ENCODE peak calls at places on chromosomes 5 and 9, in seven cellular contexts. One of them, this sample, is unnamed.

GRCh38 chr5:102719886-102720285 is 35.2 kb upstream of the PAM start:
- DNase-seq in PC-3: no peak
- DNase-seq in colonic mucosa: no peak
- DNase-seq in aorta: no peak
- DNase-seq in tibial artery: no peak
- DNase-seq in CD8-positive, alpha-beta memory T cell: no peak
- DNase-seq in endodermal cell: no peak
- DNase-seq in this sample: no peak

GRCh38 chr9:34578241-34579096 is 11.1 kb downstream of the CNTFR start:
- DNase-seq in PC-3: no peak
- DNase-seq in colonic mucosa: no peak
- DNase-seq in CD8-positive, alpha-beta memory T cell: no peak
- DNase-seq in tibial artery: no peak
- DNase-seq in endodermal cell: peak; percentile 86
- DNase-seq in aorta: no peak
- DNase-seq in this sample: no peak

GRCh38 chr9:4102078-4102477 is 197.8 kb downstream of the GLIS3 start:
- DNase-seq in PC-3: no peak
- DNase-seq in colonic mucosa: no peak
- DNase-seq in endodermal cell: no peak
- DNase-seq in aorta: no peak
- DNase-seq in CD8-positive, alpha-beta memory T cell: no peak
- DNase-seq in tibial artery: no peak
- DNase-seq in this sample: no peak

GRCh38 chr5:152593388-152593787 is 188.3 kb upstream of the NMUR2 start:
- DNase-seq in PC-3: no peak
- DNase-seq in aorta: no peak
- DNase-seq in endodermal cell: no peak
- DNase-seq in CD8-positive, alpha-beta memory T cell: no peak
- DNase-seq in colonic mucosa: no peak
- DNase-seq in tibial artery: no peak
- DNase-seq in this sample: no peak

GRCh38 chr5:68409259-68409658 is 193.7 kb downstream of the PIK3R1 start:
- DNase-seq in aorta: no peak
- DNase-seq in tibial artery: no peak
- DNase-seq in colonic mucosa: no peak
- DNase-seq in endodermal cell: no peak
- DNase-seq in CD8-positive, alpha-beta memory T cell: no peak
- DNase-seq in PC-3: peak; percentile 22
- DNase-seq in this sample: no peak

GRCh38 chr9:18255747-18256146 is 218.2 kb upstream of the ADAMTSL1 start:
- DNase-seq in endodermal cell: no peak
- DNase-seq in CD8-positive, alpha-beta memory T cell: no peak
- DNase-seq in aorta: no peak
- DNase-seq in colonic mucosa: no peak
- DNase-seq in tibial artery: no peak
- DNase-seq in PC-3: no peak
- DNase-seq in this sample: no peak

GRCh38 chr5:108588323-108588722 is 159.4 kb upstream of the FER start:
- DNase-seq in PC-3: peak; percentile 71
- DNase-seq in endodermal cell: no peak
- DNase-seq in aorta: no peak
- DNase-seq in tibial artery: no peak
- DNase-seq in CD8-positive, alpha-beta memory T cell: no peak
- DNase-seq in colonic mucosa: no peak
- DNase-seq in this sample: no peak

GRCh38 chr5:168931638-168932345 is 352.6 kb upstream of the PANK3 start:
- DNase-seq in colonic mucosa: no peak
- DNase-seq in PC-3: no peak
- DNase-seq in aorta: no peak
- DNase-seq in endodermal cell: no peak
- DNase-seq in CD8-positive, alpha-beta memory T cell: no peak
- DNase-seq in tibial artery: no peak
- DNase-seq in this sample: no peak

GRCh38 chr9:136902259-136902821 is 16.0 kb downstream of the TRAF2 start:
- DNase-seq in colonic mucosa: peak; percentile 95
- DNase-seq in PC-3: peak; percentile 67
- DNase-seq in CD8-positive, alpha-beta memory T cell: peak; percentile 89
- DNase-seq in endodermal cell: no peak
- DNase-seq in aorta: peak; percentile 91
- DNase-seq in tibial artery: peak; percentile 94
- DNase-seq in this sample: peak; percentile 79

GRCh38 chr9:107049046-107049824 is 186.3 kb downstream of the ZNF462 start:
- DNase-seq in colonic mucosa: no peak
- DNase-seq in endodermal cell: peak; percentile 74
- DNase-seq in CD8-positive, alpha-beta memory T cell: no peak
- DNase-seq in aorta: no peak
- DNase-seq in tibial artery: no peak
- DNase-seq in PC-3: no peak
- DNase-seq in this sample: no peak

GRCh38 chr9:34179528-34180138 is 790 bp downstream of the UBAP1 start:
- DNase-seq in aorta: no peak
- DNase-seq in colonic mucosa: peak; percentile 63
- DNase-seq in PC-3: peak; percentile 8
- DNase-seq in endodermal cell: no peak
- DNase-seq in CD8-positive, alpha-beta memory T cell: no peak
- DNase-seq in tibial artery: no peak
- DNase-seq in this sample: no peak

GRCh38 chr9:115146581-115147021 is 28.6 kb upstream of the TNC start:
- DNase-seq in PC-3: peak; percentile 81
- DNase-seq in CD8-positive, alpha-beta memory T cell: no peak
- DNase-seq in tibial artery: no peak
- DNase-seq in aorta: no peak
- DNase-seq in colonic mucosa: no peak
- DNase-seq in endodermal cell: no peak
- DNase-seq in this sample: no peak

GRCh38 chr9:118533101-118533500 is 828.9 kb downstream of the TLR4 start:
- DNase-seq in tibial artery: no peak
- DNase-seq in aorta: no peak
- DNase-seq in CD8-positive, alpha-beta memory T cell: no peak
- DNase-seq in PC-3: no peak
- DNase-seq in endodermal cell: no peak
- DNase-seq in colonic mucosa: no peak
- DNase-seq in this sample: no peak

GRCh38 chr5:56269216-56269927 is 36.2 kb upstream of the ANKRD55 start:
- DNase-seq in endodermal cell: peak; percentile 70
- DNase-seq in aorta: no peak
- DNase-seq in CD8-positive, alpha-beta memory T cell: no peak
- DNase-seq in PC-3: peak; percentile 37
- DNase-seq in tibial artery: no peak
- DNase-seq in colonic mucosa: no peak
- DNase-seq in this sample: no peak

GRCh38 chr5:134227259-134227658 is 1.4 kb upstream of the PPP2CA start:
- DNase-seq in aorta: no peak
- DNase-seq in PC-3: no peak
- DNase-seq in tibial artery: no peak
- DNase-seq in endodermal cell: peak; percentile 83
- DNase-seq in colonic mucosa: peak; percentile 57
- DNase-seq in CD8-positive, alpha-beta memory T cell: no peak
- DNase-seq in this sample: no peak

GRCh38 chr5:2135354-2135753 is 252.6 kb upstream of the IRX4 start:
- DNase-seq in tibial artery: peak; percentile 39
- DNase-seq in CD8-positive, alpha-beta memory T cell: no peak
- DNase-seq in aorta: no peak
- DNase-seq in PC-3: no peak
- DNase-seq in endodermal cell: peak; percentile 47
- DNase-seq in colonic mucosa: no peak
- DNase-seq in this sample: no peak

GRCh38 chr5:89095341-89095740 is 212.4 kb upstream of the MEF2C start:
- DNase-seq in aorta: no peak
- DNase-seq in tibial artery: no peak
- DNase-seq in colonic mucosa: no peak
- DNase-seq in endodermal cell: no peak
- DNase-seq in PC-3: no peak
- DNase-seq in CD8-positive, alpha-beta memory T cell: no peak
- DNase-seq in this sample: no peak

GRCh38 chr9:113427629-113428028 is 17.1 kb downstream of the C9orf43 start:
- DNase-seq in PC-3: no peak
- DNase-seq in endodermal cell: no peak
- DNase-seq in colonic mucosa: no peak
- DNase-seq in aorta: no peak
- DNase-seq in tibial artery: no peak
- DNase-seq in CD8-positive, alpha-beta memory T cell: no peak
- DNase-seq in this sample: no peak

GRCh38 chr9:87212563-87213154 is 265.4 kb upstream of the GAS1 start:
- DNase-seq in CD8-positive, alpha-beta memory T cell: no peak
- DNase-seq in aorta: no peak
- DNase-seq in colonic mucosa: no peak
- DNase-seq in endodermal cell: no peak
- DNase-seq in PC-3: peak; percentile 53
- DNase-seq in tibial artery: no peak
- DNase-seq in this sample: no peak

GRCh38 chr5:17079562-17079961 is 137.9 kb upstream of the BASP1 start:
- DNase-seq in aorta: no peak
- DNase-seq in endodermal cell: no peak
- DNase-seq in CD8-positive, alpha-beta memory T cell: no peak
- DNase-seq in colonic mucosa: no peak
- DNase-seq in PC-3: no peak
- DNase-seq in tibial artery: no peak
- DNase-seq in this sample: no peak

GRCh38 chr5:89437450-89438435 is 554.8 kb upstream of the MEF2C start:
- DNase-seq in colonic mucosa: no peak
- DNase-seq in endodermal cell: no peak
- DNase-seq in tibial artery: no peak
- DNase-seq in CD8-positive, alpha-beta memory T cell: no peak
- DNase-seq in PC-3: peak; percentile 67
- DNase-seq in aorta: no peak
- DNase-seq in this sample: no peak

GRCh38 chr9:99026271-99026955 is 78.5 kb upstream of the TGFBR1 start:
- DNase-seq in tibial artery: no peak
- DNase-seq in endodermal cell: peak; percentile 27
- DNase-seq in CD8-positive, alpha-beta memory T cell: no peak
- DNase-seq in aorta: no peak
- DNase-seq in colonic mucosa: no peak
- DNase-seq in PC-3: no peak
- DNase-seq in this sample: no peak

GRCh38 chr9:127181315-127181580 is 58.8 kb upstream of the ANGPTL2 start:
- DNase-seq in colonic mucosa: no peak
- DNase-seq in CD8-positive, alpha-beta memory T cell: no peak
- DNase-seq in aorta: peak; percentile 34
- DNase-seq in tibial artery: peak; percentile 44
- DNase-seq in endodermal cell: no peak
- DNase-seq in PC-3: no peak
- DNase-seq in this sample: peak; percentile 13
- H3K27ac ChIP-seq in colonic mucosa: no peak overlapping the region
- H3K27ac ChIP-seq in CD8-positive, alpha-beta memory T cell: no peak overlapping the region
- H3K27ac ChIP-seq in aorta: no peak overlapping the region
- H3K27ac ChIP-seq in tibial artery: no peak overlapping the region
- H3K27ac ChIP-seq in endodermal cell: no peak overlapping the region
- H3K27ac ChIP-seq in PC-3: no peak overlapping the region
- H3K27ac ChIP-seq in this sample: no peak overlapping the region

DNA sequence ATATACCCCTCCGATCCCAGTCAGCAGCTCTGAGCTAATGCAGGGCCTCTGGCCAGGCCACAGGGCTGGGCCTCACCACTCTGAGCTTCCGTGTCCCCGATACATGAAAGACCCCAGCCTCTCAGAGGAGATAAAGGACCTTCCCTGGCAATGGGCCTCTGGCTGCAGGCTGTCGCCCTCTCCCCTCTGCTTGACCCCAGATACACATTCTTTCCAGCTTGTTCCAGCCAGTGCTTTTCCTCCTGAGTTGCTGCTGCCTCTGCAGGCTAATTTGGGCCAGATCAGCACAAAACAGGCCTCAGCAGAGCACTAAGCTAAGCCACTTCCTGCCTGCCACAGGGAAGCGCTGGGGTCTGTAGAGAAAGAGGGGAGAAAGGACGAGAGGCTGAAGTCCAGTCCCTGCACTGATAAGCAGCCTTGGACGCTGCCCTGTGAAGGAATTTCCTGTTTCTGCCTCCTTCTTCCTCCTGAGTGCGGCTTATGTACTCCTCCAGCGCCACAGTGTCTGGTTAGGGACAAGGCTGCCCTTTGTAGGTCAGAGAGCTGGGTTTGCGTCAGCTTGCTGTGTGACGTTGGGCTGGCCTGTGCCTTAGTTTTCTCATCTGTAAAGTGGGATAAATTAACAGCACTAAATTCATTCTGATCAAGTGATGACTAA is 73.0 kb upstream of the IL17B start:
- DNase-seq in colonic mucosa: peak; percentile 85
- DNase-seq in PC-3: no peak
- DNase-seq in CD8-positive, alpha-beta memory T cell: no peak
- DNase-seq in endodermal cell: peak; percentile 83
- DNase-seq in aorta: no peak
- DNase-seq in tibial artery: peak; percentile 83
- DNase-seq in this sample: no peak
- H3K4me1 ChIP-seq in colonic mucosa: peaks cover 28% of the 10 kb centered on the region
- H3K4me1 ChIP-seq in PC-3: peaks cover 21% of the 10 kb centered on the region
- H3K4me1 ChIP-seq in CD8-positive, alpha-beta memory T cell: no peaks in the 10 kb centered on the region
- H3K4me1 ChIP-seq in endodermal cell: peaks cover 7% of the 10 kb centered on the region
- H3K4me1 ChIP-seq in aorta: peaks cover 5% of the 10 kb centered on the region
- H3K4me1 ChIP-seq in tibial artery: peaks cover 74% of the 10 kb centered on the region
- H3K4me1 ChIP-seq in this sample: peaks cover 77% of the 10 kb centered on the region

GRCh38 chr5:61417345-61417744 is 85.3 kb downstream of the ZSWIM6 start:
- DNase-seq in aorta: no peak
- DNase-seq in PC-3: no peak
- DNase-seq in colonic mucosa: no peak
- DNase-seq in endodermal cell: no peak
- DNase-seq in CD8-positive, alpha-beta memory T cell: no peak
- DNase-seq in tibial artery: no peak
- DNase-seq in this sample: no peak

GRCh38 chr5:61417851-61418250 is 85.8 kb downstream of the ZSWIM6 start:
- DNase-seq in endodermal cell: no peak
- DNase-seq in tibial artery: no peak
- DNase-seq in PC-3: no peak
- DNase-seq in aorta: no peak
- DNase-seq in CD8-positive, alpha-beta memory T cell: no peak
- DNase-seq in colonic mucosa: no peak
- DNase-seq in this sample: no peak

GRCh38 chr5:61416410-61416809 is 84.4 kb downstream of the ZSWIM6 start:
- DNase-seq in aorta: no peak
- DNase-seq in endodermal cell: peak; percentile 86
- DNase-seq in tibial artery: no peak
- DNase-seq in CD8-positive, alpha-beta memory T cell: no peak
- DNase-seq in colonic mucosa: no peak
- DNase-seq in PC-3: no peak
- DNase-seq in this sample: no peak

GRCh38 chr5:61414806-61415205 is 82.7 kb downstream of the ZSWIM6 start:
- DNase-seq in CD8-positive, alpha-beta memory T cell: no peak
- DNase-seq in aorta: no peak
- DNase-seq in endodermal cell: no peak
- DNase-seq in colonic mucosa: no peak
- DNase-seq in PC-3: no peak
- DNase-seq in tibial artery: no peak
- DNase-seq in this sample: no peak

GRCh38 chr5:61416010-61416409 is 84.0 kb downstream of the ZSWIM6 start:
- DNase-seq in aorta: no peak
- DNase-seq in endodermal cell: peak; percentile 57
- DNase-seq in colonic mucosa: no peak
- DNase-seq in tibial artery: no peak
- DNase-seq in PC-3: peak; percentile 51
- DNase-seq in CD8-positive, alpha-beta memory T cell: no peak
- DNase-seq in this sample: no peak
- H3K27ac ChIP-seq in aorta: no peak overlapping the region
- H3K27ac ChIP-seq in endodermal cell: peak overlapping the region; percentile 6
- H3K27ac ChIP-seq in colonic mucosa: no peak overlapping the region
- H3K27ac ChIP-seq in tibial artery: no peak overlapping the region
- H3K27ac ChIP-seq in PC-3: peak overlapping the region; percentile 0
- H3K27ac ChIP-seq in CD8-positive, alpha-beta memory T cell: no peak overlapping the region
- H3K27ac ChIP-seq in this sample: no peak overlapping the region

GRCh38 chr5:142823176-142823575 is 53.0 kb downstream of the ARHGAP26 start:
- DNase-seq in tibial artery: no peak
- DNase-seq in aorta: no peak
- DNase-seq in CD8-positive, alpha-beta memory T cell: no peak
- DNase-seq in PC-3: peak; percentile 37
- DNase-seq in endodermal cell: no peak
- DNase-seq in colonic mucosa: no peak
- DNase-seq in this sample: no peak
- H3K4me1 ChIP-seq in tibial artery: peaks cover 56% of the 10 kb centered on the region
- H3K4me1 ChIP-seq in aorta: peaks cover 3% of the 10 kb centered on the region
- H3K4me1 ChIP-seq in CD8-positive, alpha-beta memory T cell: peaks cover 25% of the 10 kb centered on the region
- H3K4me1 ChIP-seq in PC-3: peaks cover 98% of the 10 kb centered on the region
- H3K4me1 ChIP-seq in endodermal cell: peaks cover 12% of the 10 kb centered on the region
- H3K4me1 ChIP-seq in colonic mucosa: peaks cover 31% of the 10 kb centered on the region
- H3K4me1 ChIP-seq in this sample: peaks cover 34% of the 10 kb centered on the region

GRCh38 chr5:180498378-180498777 is 4.2 kb downstream of the CNOT6 start:
- DNase-seq in aorta: no peak
- DNase-seq in colonic mucosa: no peak
- DNase-seq in tibial artery: no peak
- DNase-seq in CD8-positive, alpha-beta memory T cell: no peak
- DNase-seq in endodermal cell: no peak
- DNase-seq in PC-3: no peak
- DNase-seq in this sample: no peak
- H3K27ac ChIP-seq in aorta: no peak overlapping the region
- H3K27ac ChIP-seq in colonic mucosa: no peak overlapping the region
- H3K27ac ChIP-seq in tibial artery: no peak overlapping the region
- H3K27ac ChIP-seq in CD8-positive, alpha-beta memory T cell: no peak overlapping the region
- H3K27ac ChIP-seq in endodermal cell: no peak overlapping the region
- H3K27ac ChIP-seq in PC-3: no peak overlapping the region
- H3K27ac ChIP-seq in this sample: no peak overlapping the region

This sample was measured in psoas muscle.